ENCODE peak calls at places on chromosome 22, in five cellular contexts. One of them, this sample, is unnamed.

GRCh38 chr22:46500201-46500600 is 37.2 kb downstream of the CELSR1 start:
- DNase-seq in K562: no peak
- DNase-seq in HepG2: no peak
- DNase-seq in GM12878: no peak
- DNase-seq in A549: no peak
- DNase-seq in this sample: peak; percentile 94

GRCh38 chr22:44441401-44442185 is 56.4 kb downstream of the RTL6 start:
- DNase-seq in HepG2: no peak
- DNase-seq in A549: no peak
- DNase-seq in K562: no peak
- DNase-seq in GM12878: no peak
- DNase-seq in this sample: no peak

GRCh38 chr22:28440517-28441366 is 238.9 kb downstream of the TTC28 start:
- DNase-seq in HepG2: no peak
- DNase-seq in K562: no peak
- DNase-seq in A549: no peak
- DNase-seq in GM12878: no peak
- DNase-seq in this sample: no peak

GRCh38 chr22:20964090-20964798 is 2.8 kb upstream of the AIFM3 start:
- DNase-seq in K562: no peak
- DNase-seq in GM12878: no peak
- DNase-seq in HepG2: no peak
- DNase-seq in A549: no peak
- DNase-seq in this sample: no peak

GRCh38 chr22:20142711-20143621 is 7.9 kb downstream of the CCDC188 start:
- DNase-seq in GM12878: no peak
- DNase-seq in HepG2: no peak
- DNase-seq in A549: no peak
- DNase-seq in K562: no peak
- DNase-seq in this sample: no peak

GRCh38 chr22:21026783-21027692 is 5.3 kb downstream of the SLC7A4 start:
- DNase-seq in GM12878: no peak
- DNase-seq in K562: peak; percentile 64
- DNase-seq in HepG2: no peak
- DNase-seq in A549: no peak
- DNase-seq in this sample: no peak

GRCh38 chr22:39174498-39175120 is 22.1 kb upstream of the CBX7 start:
- DNase-seq in A549: peak; percentile 86
- DNase-seq in HepG2: peak; percentile 93
- DNase-seq in K562: peak; percentile 21
- DNase-seq in GM12878: no peak
- DNase-seq in this sample: peak; percentile 100

GRCh38 chr22:24950272-24950902 is 2.1 kb upstream of the KIAA1671 start:
- DNase-seq in HepG2: peak; percentile 20
- DNase-seq in A549: peak; percentile 19
- DNase-seq in GM12878: no peak
- DNase-seq in K562: no peak
- DNase-seq in this sample: peak; percentile 96

GRCh38 chr22:36077261-36077660 is 48.6 kb upstream of the RBFOX2 start:
- DNase-seq in HepG2: no peak
- DNase-seq in GM12878: no peak
- DNase-seq in K562: no peak
- DNase-seq in A549: no peak
- DNase-seq in this sample: no peak

GRCh38 chr22:44524806-44525205 is 26.8 kb upstream of the RTL6 start:
- DNase-seq in HepG2: no peak
- DNase-seq in A549: no peak
- DNase-seq in GM12878: no peak
- DNase-seq in K562: no peak
- DNase-seq in this sample: no peak

GRCh38 chr22:44452531-44453420 is 45.3 kb downstream of the RTL6 start:
- DNase-seq in A549: no peak
- DNase-seq in K562: no peak
- DNase-seq in HepG2: no peak
- DNase-seq in GM12878: no peak
- DNase-seq in this sample: no peak

GRCh38 chr22:28279888-28280287 is 360.8 kb upstream of the PITPNB start:
- DNase-seq in K562: no peak
- DNase-seq in A549: no peak
- DNase-seq in HepG2: no peak
- DNase-seq in GM12878: no peak
- DNase-seq in this sample: no peak

GRCh38 chr22:20566420-20567260 is 59.2 kb downstream of the MED15 start:
- DNase-seq in HepG2: no peak
- DNase-seq in K562: no peak
- DNase-seq in A549: peak; percentile 41
- DNase-seq in GM12878: no peak
- DNase-seq in this sample: no peak

GRCh38 chr22:46703996-46704370 is 34.1 kb downstream of the CERK start:
- DNase-seq in HepG2: no peak
- DNase-seq in A549: no peak
- DNase-seq in K562: no peak
- DNase-seq in GM12878: no peak
- DNase-seq in this sample: no peak

GRCh38 chr22:20552450-20552894 is 45.1 kb downstream of the MED15 start:
- DNase-seq in A549: no peak
- DNase-seq in K562: no peak
- DNase-seq in GM12878: no peak
- DNase-seq in HepG2: peak; percentile 67
- DNase-seq in this sample: no peak

GRCh38 chr22:21044931-21045584 is 688 bp upstream of the LRRC74B start:
- DNase-seq in HepG2: no peak
- DNase-seq in K562: peak; percentile 73
- DNase-seq in GM12878: no peak
- DNase-seq in A549: no peak
- DNase-seq in this sample: peak; percentile 28

GRCh38 chr22:19719488-19720021 is 3.8 kb upstream of the GP1BB start:
- DNase-seq in GM12878: no peak
- DNase-seq in A549: no peak
- DNase-seq in HepG2: no peak
- DNase-seq in K562: no peak
- DNase-seq in this sample: no peak

GRCh38 chr22:46297151-46297819 is 615 bp downstream of the GTSE1 start:
- DNase-seq in A549: no peak
- DNase-seq in HepG2: peak; percentile 11
- DNase-seq in K562: no peak
- DNase-seq in GM12878: no peak
- DNase-seq in this sample: peak; percentile 54

GRCh38 chr22:44591146-44591790 is 93.2 kb upstream of the RTL6 start:
- DNase-seq in HepG2: no peak
- DNase-seq in K562: no peak
- DNase-seq in A549: no peak
- DNase-seq in GM12878: no peak
- DNase-seq in this sample: no peak

GRCh38 chr22:19127329-19128008 is 3.6 kb upstream of the TSSK2 start:
- DNase-seq in K562: no peak
- DNase-seq in A549: no peak
- DNase-seq in GM12878: no peak
- DNase-seq in HepG2: no peak
- DNase-seq in this sample: no peak

GRCh38 chr22:39405346-39406085 is 5.9 kb downstream of the TAB1 start:
- DNase-seq in A549: no peak
- DNase-seq in HepG2: no peak
- DNase-seq in GM12878: no peak
- DNase-seq in K562: no peak
- DNase-seq in this sample: no peak

DNA sequence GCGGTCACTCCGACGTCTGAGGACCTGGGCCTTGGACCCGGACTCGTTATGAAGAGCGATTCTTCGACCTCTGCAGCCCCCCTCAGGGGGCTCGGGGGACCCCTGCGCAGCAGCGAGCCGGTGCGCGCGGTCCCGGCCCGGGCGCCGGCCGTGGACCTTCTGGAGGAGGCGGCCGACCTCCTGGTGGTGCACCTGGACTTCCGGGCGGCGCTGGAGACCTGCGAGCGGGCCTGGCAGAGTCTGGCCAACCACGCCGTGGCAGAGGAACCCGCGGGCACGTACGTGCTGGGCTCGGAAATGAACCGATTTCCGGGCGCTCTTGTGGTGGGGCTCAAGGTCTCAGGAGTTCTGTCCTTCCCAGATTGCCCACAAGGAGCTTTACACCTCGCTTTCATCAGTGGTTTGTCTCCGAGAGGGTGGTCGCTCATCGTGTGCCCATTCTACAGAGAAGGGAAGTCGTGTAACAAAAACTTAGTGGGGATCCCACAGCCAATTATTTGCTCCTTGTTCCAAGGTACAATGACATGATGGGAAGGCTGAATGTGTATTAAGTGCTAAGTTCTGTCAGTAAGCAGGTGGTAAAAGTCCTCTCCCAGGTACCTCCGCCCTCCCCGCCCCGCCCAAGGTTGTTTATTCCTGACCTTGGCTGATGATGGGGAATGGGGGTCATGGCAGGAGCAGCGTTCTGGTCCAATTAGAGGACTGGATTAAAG is 695 bp downstream of the PEX26 start:
- DNase-seq in A549: peak; percentile 25
- DNase-seq in GM12878: no peak
- DNase-seq in HepG2: peak; percentile 34
- DNase-seq in K562: peak; percentile 78
- DNase-seq in this sample: peak; percentile 70
- TF ChIP-seq JUNB in A549: no peak
- TF ChIP-seq JUNB in GM12878: no peak
- TF ChIP-seq JUNB in HepG2: no peak
- TF ChIP-seq JUNB in K562: no peak
- TF ChIP-seq JUNB in this sample: no peak

DNA sequence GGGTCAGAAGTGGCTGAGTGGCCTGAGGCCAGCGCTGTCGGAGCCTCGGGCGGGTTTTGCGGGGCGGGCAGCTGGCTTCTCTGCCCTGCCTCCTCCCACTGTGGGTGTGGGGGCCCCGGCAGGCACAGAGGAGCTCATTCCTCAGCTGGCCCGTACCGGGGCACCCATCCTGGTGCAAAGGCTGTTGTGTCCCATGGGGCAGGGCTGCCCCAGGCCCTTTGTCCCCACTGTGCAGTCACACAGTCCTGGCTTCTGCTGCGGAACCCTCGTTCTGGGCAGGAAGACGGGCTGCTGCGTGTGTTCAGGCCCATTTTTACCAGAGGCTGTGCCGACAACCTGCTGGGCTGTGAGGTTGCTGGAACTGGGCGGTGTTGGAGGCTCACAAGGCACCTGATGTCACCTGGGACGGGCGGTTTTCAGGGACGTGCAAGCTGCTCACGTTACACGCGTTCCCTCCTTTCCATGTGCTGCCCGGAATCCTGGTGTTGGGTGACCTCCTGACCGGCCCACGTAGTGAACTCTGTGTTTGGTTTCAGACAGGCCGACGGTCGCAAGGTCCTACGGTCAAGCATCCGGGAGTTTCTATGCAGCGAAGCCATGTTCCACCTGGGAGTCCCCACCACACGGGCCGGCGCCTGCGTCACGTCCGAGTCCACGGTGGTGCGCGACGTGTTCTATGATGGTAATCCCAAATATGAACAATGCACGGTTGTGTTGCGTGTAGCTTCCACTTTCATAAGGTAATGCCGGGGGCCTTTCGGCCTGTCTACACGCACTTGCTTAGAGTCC is 5.2 kb downstream of the SELENOO start:
- DNase-seq in GM12878: no peak
- DNase-seq in K562: no peak
- DNase-seq in A549: no peak
- DNase-seq in HepG2: no peak
- DNase-seq in this sample: no peak
- H3K27ac ChIP-seq in GM12878: no peak overlapping the region
- H3K27ac ChIP-seq in K562: no peak overlapping the region
- H3K27ac ChIP-seq in A549: no peak overlapping the region
- H3K27ac ChIP-seq in HepG2: no peak overlapping the region
- H3K27ac ChIP-seq in this sample: no peak overlapping the region

GRCh38 chr22:27133951-27134664 is 476.7 kb downstream of the MIAT start:
- DNase-seq in GM12878: no peak
- DNase-seq in K562: peak; percentile 16
- DNase-seq in A549: peak; percentile 73
- DNase-seq in HepG2: no peak
- DNase-seq in this sample: no peak
- TF ChIP-seq JUNB in GM12878: peak; percentile 53
- TF ChIP-seq JUNB in K562: no peak
- TF ChIP-seq JUNB in A549: peak; percentile 40
- TF ChIP-seq JUNB in HepG2: no peak
- TF ChIP-seq JUNB in this sample: no peak

GRCh38 chr22:32839776-32840571 is 38.5 kb downstream of the TIMP3 start:
- DNase-seq in GM12878: no peak
- DNase-seq in HepG2: no peak
- DNase-seq in A549: no peak
- DNase-seq in K562: no peak
- DNase-seq in this sample: no peak
- H3K27ac ChIP-seq in GM12878: no peak overlapping the region
- H3K27ac ChIP-seq in HepG2: no peak overlapping the region
- H3K27ac ChIP-seq in A549: no peak overlapping the region
- H3K27ac ChIP-seq in K562: no peak overlapping the region
- H3K27ac ChIP-seq in this sample: no peak overlapping the region

DNA sequence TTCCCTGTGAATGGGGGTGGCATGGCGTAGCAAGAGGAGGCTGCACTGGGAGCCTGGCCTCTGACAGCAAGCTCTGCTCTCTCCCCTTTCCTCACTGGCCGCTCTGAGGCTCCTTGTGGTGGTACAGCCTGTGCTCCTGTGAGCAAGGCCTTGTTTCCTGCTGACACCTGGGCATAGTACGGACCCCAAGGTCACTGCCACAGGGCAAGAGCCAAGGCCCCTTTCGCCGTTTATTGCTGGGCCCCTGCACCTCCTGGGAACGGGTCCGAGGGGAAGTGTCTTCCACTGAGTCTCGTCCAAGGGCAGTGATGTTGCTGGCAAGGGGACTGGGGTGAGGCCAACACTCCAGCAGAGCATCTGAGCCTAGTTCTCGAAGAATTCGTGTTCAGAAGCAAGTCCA is 15.8 kb upstream of the TTLL12 start:
- DNase-seq in HepG2: no peak
- DNase-seq in A549: no peak
- DNase-seq in K562: no peak
- DNase-seq in GM12878: no peak
- DNase-seq in this sample: no peak
- TF ChIP-seq JUNB in HepG2: no peak
- TF ChIP-seq JUNB in A549: no peak
- TF ChIP-seq JUNB in K562: no peak
- TF ChIP-seq JUNB in GM12878: no peak
- TF ChIP-seq JUNB in this sample: no peak

DNA sequence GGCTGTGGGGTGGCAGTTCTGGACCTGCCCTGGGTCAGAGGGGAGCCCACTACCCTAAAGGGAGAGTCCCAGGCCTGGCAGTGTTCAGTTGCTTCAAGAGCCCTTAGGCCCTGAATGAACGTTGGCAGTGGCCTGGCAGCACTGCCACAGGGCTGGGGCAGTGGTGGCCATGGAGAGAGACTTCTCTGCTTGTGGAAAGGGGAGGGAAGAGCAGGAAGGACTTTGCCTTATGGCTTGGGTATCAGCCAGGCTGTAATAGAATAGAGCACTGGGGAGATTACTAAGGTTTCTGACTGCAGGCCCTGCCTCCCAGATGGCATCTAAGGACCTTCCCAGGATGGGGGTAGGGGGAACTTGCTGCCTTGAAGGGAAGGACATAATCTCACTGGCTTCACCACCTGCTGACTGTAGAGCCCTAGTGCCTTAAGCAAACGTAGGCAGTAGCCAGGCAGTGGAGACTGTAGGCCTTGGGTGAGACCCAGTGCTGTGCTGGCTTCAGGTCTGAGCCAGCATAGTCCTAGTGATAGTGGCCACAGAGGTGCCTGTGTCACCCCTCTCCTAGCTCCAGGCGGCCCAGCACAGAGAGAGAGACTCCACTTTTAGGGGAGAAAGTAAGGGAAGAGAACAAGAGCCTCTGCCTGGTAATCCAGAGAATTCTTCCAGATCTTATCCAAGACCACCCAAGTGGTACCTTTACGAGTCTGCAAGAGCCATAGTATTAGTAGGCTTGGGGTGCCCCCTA is 27.6 kb downstream of the PLA2G6 start:
- DNase-seq in HepG2: peak; percentile 32
- DNase-seq in A549: no peak
- DNase-seq in GM12878: no peak
- DNase-seq in K562: no peak
- DNase-seq in this sample: peak; percentile 76
- H3K27ac ChIP-seq in HepG2: no peak overlapping the region
- H3K27ac ChIP-seq in A549: no peak overlapping the region
- H3K27ac ChIP-seq in GM12878: no peak overlapping the region
- H3K27ac ChIP-seq in K562: no peak overlapping the region
- H3K27ac ChIP-seq in this sample: no peak overlapping the region

This sample was measured in GM23338.